ENCODE peak calls at places on chromosome 15, in four cellular contexts. F is GM13977, K is RWPE1, E is hepatocyte. A is an unnamed sample.

GRCh38 chr15:82183121-82184031 is 79.2 kb downstream of the EFL1 start:
- DNase-seq in F (no peak), K (no peak), E (no peak), A (peak; percentile 47)

GRCh38 chr15:22959451-22960101 is 20.6 kb downstream of the CYFIP1 start:
- DNase-seq in F (no peak), K (no peak), E (no peak), A (no peak)

GRCh38 chr15:94125131-94125530 is 106.2 kb upstream of the MCTP2 start:
- DNase-seq in F (no peak), K (no peak), E (no peak), A (no peak)

GRCh38 chr15:97759363-97759762 is 201.1 kb upstream of the ARRDC4 start:
- DNase-seq in F (no peak), K (peak; percentile 41), E (no peak), A (peak; percentile 57)

GRCh38 chr15:70152070-70152480 is 54.4 kb upstream of the TLE3 start:
- DNase-seq in F (no peak), K (no peak), E (no peak), A (no peak)

GRCh38 chr15:59420108-59420507 is 17.9 kb upstream of the FAM81A start:
- DNase-seq in F (no peak), K (no peak), E (no peak), A (no peak)

GRCh38 chr15:69313437-69314000 is 14.8 kb downstream of the PAQR5 start:
- DNase-seq in F (no peak), K (no peak), E (no peak), A (no peak)

GRCh38 chr15:79724312-79724711 is 172.5 kb downstream of the MTHFS start:
- DNase-seq in F (no peak), K (no peak), E (no peak), A (peak; percentile 20)

GRCh38 chr15:81222007-81222406 is 25.3 kb downstream of the IL16 start:
- DNase-seq in F (no peak), K (no peak), E (no peak), A (no peak)

GRCh38 chr15:56490461-56490860 is 25.5 kb upstream of the MNS1 start:
- DNase-seq in F (no peak), K (no peak), E (peak; percentile 42), A (no peak)

DNA sequence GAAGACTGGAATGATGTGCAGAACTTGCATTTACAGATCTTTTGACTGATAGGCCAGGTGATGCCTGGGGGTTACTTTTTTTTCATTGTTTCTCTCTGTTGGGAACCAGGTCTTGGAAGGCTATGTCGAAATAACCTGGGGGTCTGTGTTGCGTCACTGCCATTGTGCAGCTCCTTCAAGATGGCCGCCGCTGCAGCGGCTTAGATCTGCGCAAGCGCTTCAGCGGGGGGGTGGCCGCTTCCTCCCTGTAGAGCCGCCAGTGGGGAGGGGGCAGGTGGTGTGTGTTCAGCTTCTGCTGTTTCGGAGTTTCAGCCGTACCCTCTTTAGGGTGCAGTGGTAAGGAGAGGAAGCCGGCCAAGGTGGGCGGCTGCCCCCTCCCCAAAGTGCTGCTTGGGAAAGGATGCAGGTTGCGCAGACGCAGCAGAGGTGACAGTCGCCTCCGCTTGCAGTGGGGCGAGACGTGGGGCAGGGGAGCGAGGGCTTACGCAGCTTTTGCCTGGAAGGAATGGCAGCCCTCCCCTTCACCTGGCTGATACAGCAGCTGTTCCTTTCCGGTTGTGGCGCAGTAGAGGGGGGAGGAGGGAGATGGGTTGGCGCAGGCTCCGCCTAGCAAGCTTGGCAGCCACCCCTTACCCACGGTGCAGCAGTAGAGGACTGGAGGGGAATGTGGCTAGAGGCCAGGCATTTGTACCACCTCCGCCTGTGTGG is 1.5 kb downstream of the SNRPN start:
- DNase-seq in F (peak; percentile 67), K (peak; percentile 36), E (peak; percentile 88), A (peak; percentile 68)
- TF ChIP-seq CTCF in F (no peak), K (no peak), E (no peak), A (no peak)

GRCh38 chr15:45714501-45715488 is 80.0 kb downstream of the SQOR start:
- DNase-seq in F (no peak), K (peak; percentile 41), E (peak; percentile 87), A (peak; percentile 75)

GRCh38 chr15:45710657-45711056 is 75.8 kb downstream of the SQOR start:
- DNase-seq in F (no peak), K (no peak), E (peak; percentile 30), A (no peak)

GRCh38 chr15:45719490-45719889 is 84.7 kb downstream of the SQOR start:
- DNase-seq in F (no peak), K (no peak), E (peak; percentile 39), A (no peak)

GRCh38 chr15:45720183-45720582 is 85.4 kb downstream of the SQOR start:
- DNase-seq in F (no peak), K (no peak), E (no peak), A (no peak)

DNA sequence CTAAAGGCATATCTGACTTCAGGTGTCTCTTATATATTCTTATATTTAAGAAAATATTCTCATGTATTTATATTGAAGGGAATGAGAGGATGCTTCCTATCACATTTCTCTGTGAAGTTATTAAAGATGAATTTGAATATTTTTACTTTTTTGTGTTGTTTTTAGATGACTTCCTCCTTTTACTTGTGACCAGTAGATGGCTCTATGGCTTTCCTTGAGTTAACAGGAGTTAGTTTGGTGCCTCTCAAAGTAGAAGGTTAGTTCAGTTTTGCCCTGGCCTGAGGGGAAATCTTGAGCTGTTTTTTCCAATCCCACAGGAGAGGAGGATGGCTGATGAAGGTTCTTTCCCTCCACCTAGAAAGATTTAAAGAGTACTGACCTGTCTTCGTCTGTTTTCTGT is 80.7 kb downstream of the SQOR start:
- DNase-seq in F (no peak), K (no peak), E (peak; percentile 26), A (peak; percentile 10)
- TF ChIP-seq CTCF in F (peak; percentile 34), K (peak; percentile 20), E (peak; percentile 59), A (peak; percentile 26)

DNA sequence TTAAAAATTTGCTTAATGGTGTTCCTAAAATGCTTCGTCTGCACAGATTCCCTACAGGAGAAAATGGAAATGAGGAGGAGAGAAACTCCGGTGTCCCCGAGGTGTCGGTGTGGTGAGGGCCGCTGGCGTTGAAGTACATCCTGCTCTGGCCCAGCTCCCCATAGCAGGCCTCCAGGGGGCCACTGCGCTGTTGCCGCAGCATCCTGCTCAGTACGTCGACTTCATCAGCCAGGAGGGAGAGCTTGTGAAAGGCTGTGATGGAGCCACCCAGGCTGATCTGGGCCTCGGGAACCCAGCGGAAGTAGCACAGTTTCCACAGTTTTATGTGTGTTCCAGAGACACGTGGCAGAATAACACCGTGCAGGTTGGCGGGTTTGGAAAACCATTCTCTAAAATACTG is 37.8 kb downstream of the FAN1 start:
- DNase-seq in F (no peak), K (no peak), E (no peak), A (no peak)
- TF ChIP-seq CTCF in F (no peak), K (no peak), E (no peak), A (no peak)

GRCh38 chr15:50234764-50235163 is 30.8 kb downstream of the HDC start:
- DNase-seq in F (no peak), K (no peak), E (no peak), A (peak; percentile 44)
- TF ChIP-seq CTCF in F (no peak), K (no peak), E (no peak), A (no peak)